ENCODE peak calls at places on chromosomes 16 and 17, in seven cellular contexts. R is SK-N-SH, Z is K562, G is HCT116, P is HepG2, E is GM12878, O is H1. H is an unnamed sample.

GRCh38 chr16:86899757-86900156 is 321.4 kb downstream of the FOXL1 start:
- DNase-seq in E (no peak), G (no peak), P (no peak), Z (no peak), R (no peak), O (no peak), H (no peak)

GRCh38 chr17:72121164-72122001 is 563 bp downstream of the SOX9 start:
- DNase-seq in G (no peak), O (no peak), E (no peak), P (no peak), Z (no peak), R (peak; percentile 85), H (peak; percentile 76)

GRCh38 chr16:29107299-29107698 is 122.4 kb downstream of the LAT start:
- DNase-seq in O (peak; percentile 29), Z (peak; percentile 35), R (no peak), P (no peak), E (no peak), G (no peak), H (peak; percentile 24)

GRCh38 chr17:72837335-72837734 is 255.2 kb downstream of the SLC39A11 start:
- DNase-seq in Z (no peak), P (peak; percentile 59), R (no peak), O (no peak), G (no peak), E (no peak), H (no peak)

GRCh38 chr17:32259596-32259995 is 6.0 kb upstream of the RHBDL3 start:
- DNase-seq in O (no peak), G (no peak), E (no peak), Z (no peak), R (no peak), P (no peak), H (no peak)

GRCh38 chr16:56450275-56450889 is 750 bp downstream of the NUDT21 start:
- DNase-seq in G (no peak), E (no peak), P (no peak), Z (no peak), O (no peak), R (peak; percentile 32), H (no peak)

GRCh38 chr16:55941552-55941951 is 66.4 kb upstream of the CES5A start:
- DNase-seq in P (no peak), O (no peak), E (no peak), G (no peak), Z (no peak), R (no peak), H (no peak)

GRCh38 chr16:64654137-64654652 is 467.7 kb downstream of the CDH11 start:
- DNase-seq in E (no peak), P (no peak), R (no peak), Z (no peak), G (no peak), O (no peak), H (no peak)

GRCh38 chr16:56824335-56824734 is 40.7 kb upstream of the SLC12A3 start:
- DNase-seq in R (no peak), G (no peak), Z (peak; percentile 25), P (peak; percentile 53), E (no peak), O (no peak), H (no peak)

GRCh38 chr16:24568392-24568791 is 29.0 kb downstream of the RBBP6 start:
- DNase-seq in P (no peak), O (no peak), E (no peak), G (no peak), R (peak; percentile 25), Z (no peak), H (peak; percentile 15)

GRCh38 chr16:82059161-82059982 is 24.3 kb downstream of the HSD17B2 start:
- DNase-seq in Z (no peak), E (no peak), O (no peak), P (no peak), R (no peak), G (no peak), H (peak; percentile 61)

GRCh38 chr16:83717814-83718213 is 90.0 kb upstream of the HSBP1 start:
- DNase-seq in R (no peak), E (no peak), P (no peak), G (no peak), O (no peak), Z (no peak), H (no peak)

GRCh38 chr16:24681793-24682192 is 47.7 kb upstream of the TNRC6A start:
- DNase-seq in R (no peak), P (peak; percentile 59), O (no peak), G (no peak), Z (no peak), E (no peak), H (no peak)

GRCh38 chr16:74901606-74902005 is 83.3 kb downstream of the WDR59 start:
- DNase-seq in R (no peak), G (no peak), O (no peak), Z (no peak), E (no peak), P (no peak), H (no peak)

GRCh38 chr17:42247734-42248133 is 28.5 kb downstream of the STAT5B start:
- DNase-seq in G (no peak), E (no peak), P (peak; percentile 66), R (no peak), O (no peak), Z (no peak), H (no peak)

GRCh38 chr16:14602443-14602963 is 27.6 kb downstream of the PARN start:
- DNase-seq in G (no peak), P (no peak), O (no peak), E (no peak), R (no peak), Z (no peak), H (no peak)

GRCh38 chr17:63139356-63139755 is 173.3 kb downstream of the TANC2 start:
- DNase-seq in Z (no peak), E (no peak), G (no peak), R (no peak), P (no peak), O (no peak), H (no peak)

GRCh38 chr17:15398736-15399331 is 57.4 kb upstream of the TEKT3 start:
- DNase-seq in E (no peak), P (peak; percentile 35), G (no peak), Z (no peak), R (peak; percentile 52), O (no peak), H (no peak)

GRCh38 chr16:4663756-4664465 is 29.5 kb upstream of the NUDT16L1 start:
- DNase-seq in E (no peak), R (no peak), G (no peak), P (peak; percentile 94), O (no peak), Z (no peak), H (no peak)

GRCh38 chr17:73209436-73209835 is 16.6 kb downstream of the COG1 start:
- DNase-seq in R (no peak), P (no peak), O (no peak), G (no peak), E (no peak), Z (no peak), H (no peak)

GRCh38 chr16:80507538-80507937 is 33.3 kb upstream of the DYNLRB2 start:
- DNase-seq in P (no peak), R (no peak), Z (no peak), O (no peak), G (no peak), E (no peak), H (no peak)
- TF ChIP-seq JUND in P (no peak), R (no peak), Z (no peak), O (no peak), G (no peak), E (no peak), H (no peak)

DNA sequence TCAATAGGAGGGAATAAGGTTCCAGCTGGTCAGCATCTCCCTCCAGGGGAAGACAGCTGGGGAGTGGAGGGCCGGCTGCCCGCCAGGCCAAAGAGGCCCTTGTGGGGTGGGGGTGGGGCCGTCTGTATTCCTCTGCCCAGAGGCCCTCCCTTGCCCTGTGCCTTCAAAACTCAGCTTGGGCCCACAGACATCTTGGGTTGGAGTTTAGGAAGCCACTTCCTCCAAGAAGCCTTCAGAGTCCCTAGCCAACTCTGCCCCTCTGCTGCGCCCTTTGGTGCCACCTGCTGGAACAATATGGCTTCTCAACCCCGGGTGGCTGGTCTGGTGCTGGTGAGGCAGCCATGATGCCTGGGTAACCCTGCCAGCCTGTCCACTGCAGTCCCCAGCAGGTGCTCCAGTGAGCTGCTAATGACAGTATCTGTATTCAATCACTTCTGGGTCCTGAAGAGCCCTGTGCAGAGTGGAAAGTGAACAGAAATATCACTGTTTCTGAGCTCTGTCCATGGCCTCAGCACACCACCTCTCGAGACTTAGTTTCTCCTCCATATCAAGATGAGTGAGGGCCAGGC is 16.7 kb downstream of the HSD11B2 start:
- DNase-seq in O (no peak), E (peak; percentile 15), R (peak; percentile 70), G (peak; percentile 54), P (peak; percentile 49), Z (peak; percentile 76), H (peak; percentile 69)
- TF ChIP-seq JUND in O (no peak), E (no peak), R (no peak), G (no peak), P (no peak), Z (no peak), H (no peak)

DNA sequence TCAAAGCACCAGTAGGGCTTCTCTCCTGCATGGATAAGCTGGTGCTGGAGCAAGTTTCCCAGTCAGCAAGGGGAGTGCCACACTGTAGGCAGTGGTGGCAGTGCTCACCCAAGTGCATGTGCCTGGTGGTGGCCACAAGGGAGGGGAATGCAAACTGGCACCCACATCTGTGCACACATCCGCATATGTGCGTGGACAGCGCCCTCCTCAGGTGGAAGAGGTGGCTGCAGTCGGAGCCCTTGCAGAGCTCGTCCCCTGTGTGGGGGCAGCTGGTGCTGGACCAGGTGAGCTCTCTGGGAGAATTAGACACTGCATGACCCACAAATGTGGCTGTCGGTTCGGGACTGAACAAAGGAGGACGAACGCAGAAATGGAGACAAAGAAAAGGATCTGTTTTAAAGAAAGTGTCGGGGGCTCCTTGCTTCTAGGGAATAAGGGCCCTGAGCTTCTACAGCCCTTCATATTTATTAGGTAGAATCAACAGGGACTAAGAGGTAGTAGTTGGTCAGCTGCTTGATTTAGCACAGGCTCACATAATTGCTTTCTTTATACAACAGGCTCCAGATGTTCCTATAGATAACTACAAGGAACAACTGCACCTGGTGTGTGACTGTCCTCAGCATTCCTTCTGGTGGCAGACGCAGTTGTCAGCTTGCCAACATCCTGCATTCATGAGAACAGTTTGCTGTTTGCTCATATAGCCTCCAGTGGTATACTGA is 5.3 kb upstream of the ZNF689 start:
- DNase-seq in Z (peak; percentile 37), R (peak; percentile 71), P (peak; percentile 76), G (peak; percentile 48), E (no peak), O (peak; percentile 82), H (peak; percentile 88)
- TF ChIP-seq JUND in Z (no peak), R (no peak), P (no peak), G (no peak), E (no peak), O (no peak), H (no peak)

GRCh38 chr16:67432491-67432890 is 1.6 kb downstream of the HSD11B2 start:
- DNase-seq in G (no peak), P (no peak), R (no peak), E (no peak), Z (no peak), O (no peak), H (no peak)

GRCh38 chr16:67429799-67430503 is 970 bp upstream of the HSD11B2 start:
- DNase-seq in Z (no peak), E (no peak), O (no peak), R (no peak), P (no peak), G (no peak), H (no peak)

GRCh38 chr16:67430504-67431076 is 331 bp upstream of the HSD11B2 start:
- DNase-seq in O (no peak), P (peak; percentile 77), R (peak; percentile 68), E (no peak), Z (peak; percentile 58), G (no peak), H (no peak)

GRCh38 chr16:67431805-67432476 is 1.0 kb downstream of the HSD11B2 start:
- DNase-seq in Z (no peak), O (no peak), E (no peak), G (no peak), R (peak; percentile 51), P (no peak), H (no peak)

GRCh38 chr16:67431077-67431804 is at the start of gene HSD11B2:
- DNase-seq in O (no peak), Z (peak; percentile 87), P (no peak), G (peak; percentile 40), R (peak; percentile 93), E (no peak), H (peak; percentile 77)
- TF ChIP-seq JUND in O (no peak), Z (no peak), P (no peak), G (no peak), R (no peak), E (no peak), H (no peak)